ENCODE peak calls at places on chromosomes 1 and 21, in seven cellular contexts. One of them, this sample, is unnamed.

GRCh38 chr1:149937779-149938178 is 1.1 kb upstream of the MTMR11 start:
- DNase-seq in GM23338: no peak
- DNase-seq in HCT116: no peak
- DNase-seq in endothelial cell of umbilical vein: peak
- DNase-seq in HepG2: no peak
- DNase-seq in K562: no peak
- DNase-seq in GM12878: no peak
- DNase-seq in this sample: no peak

GRCh38 chr1:185719021-185719420 is 15.2 kb upstream of the HMCN1 start:
- DNase-seq in HCT116: peak
- DNase-seq in endothelial cell of umbilical vein: peak
- DNase-seq in HepG2: no peak
- DNase-seq in GM12878: no peak
- DNase-seq in K562: no peak
- DNase-seq in GM23338: peak
- DNase-seq in this sample: no peak

GRCh38 chr1:156148236-156148635 is 5.1 kb upstream of the SEMA4A start:
- DNase-seq in GM12878: peak
- DNase-seq in GM23338: no peak
- DNase-seq in HepG2: no peak
- DNase-seq in K562: no peak
- DNase-seq in endothelial cell of umbilical vein: peak
- DNase-seq in HCT116: no peak
- DNase-seq in this sample: no peak

GRCh38 chr1:97050501-97050900 is 328.9 kb downstream of the PTBP2 start:
- DNase-seq in K562: no peak
- DNase-seq in GM12878: no peak
- DNase-seq in HCT116: peak
- DNase-seq in GM23338: peak
- DNase-seq in HepG2: no peak
- DNase-seq in endothelial cell of umbilical vein: peak
- DNase-seq in this sample: peak

GRCh38 chr1:28241633-28242241 is 5.8 kb downstream of the ATP5IF1 start:
- DNase-seq in K562: no peak
- DNase-seq in endothelial cell of umbilical vein: no peak
- DNase-seq in GM23338: no peak
- DNase-seq in HCT116: no peak
- DNase-seq in HepG2: no peak
- DNase-seq in GM12878: no peak
- DNase-seq in this sample: no peak

GRCh38 chr1:174682419-174683008 is 234.8 kb downstream of the GPR52 start:
- DNase-seq in GM12878: no peak
- DNase-seq in HepG2: peak
- DNase-seq in HCT116: no peak
- DNase-seq in endothelial cell of umbilical vein: no peak
- DNase-seq in K562: no peak
- DNase-seq in GM23338: no peak
- DNase-seq in this sample: no peak

GRCh38 chr1:24379733-24380315 is 33.8 kb downstream of the STPG1 start:
- DNase-seq in HepG2: no peak
- DNase-seq in GM23338: no peak
- DNase-seq in endothelial cell of umbilical vein: no peak
- DNase-seq in HCT116: no peak
- DNase-seq in GM12878: no peak
- DNase-seq in K562: no peak
- DNase-seq in this sample: no peak

GRCh38 chr21:27047331-27048314 is 80.7 kb upstream of the ADAMTS5 start:
- DNase-seq in endothelial cell of umbilical vein: no peak
- DNase-seq in K562: no peak
- DNase-seq in HepG2: no peak
- DNase-seq in HCT116: no peak
- DNase-seq in GM12878: no peak
- DNase-seq in GM23338: no peak
- DNase-seq in this sample: peak

GRCh38 chr1:8303141-8303540 is 14.8 kb upstream of the SLC45A1 start:
- DNase-seq in HepG2: no peak
- DNase-seq in endothelial cell of umbilical vein: no peak
- DNase-seq in HCT116: no peak
- DNase-seq in GM12878: no peak
- DNase-seq in GM23338: no peak
- DNase-seq in K562: no peak
- DNase-seq in this sample: no peak

GRCh38 chr21:32136546-32136945 is 142.3 kb downstream of the MIS18A start:
- DNase-seq in endothelial cell of umbilical vein: no peak
- DNase-seq in K562: no peak
- DNase-seq in GM23338: no peak
- DNase-seq in GM12878: no peak
- DNase-seq in HepG2: no peak
- DNase-seq in HCT116: no peak
- DNase-seq in this sample: no peak

GRCh38 chr1:22875851-22876250 is 96.8 kb downstream of the LACTBL1 start:
- DNase-seq in GM12878: no peak
- DNase-seq in HepG2: no peak
- DNase-seq in endothelial cell of umbilical vein: no peak
- DNase-seq in GM23338: no peak
- DNase-seq in HCT116: no peak
- DNase-seq in K562: no peak
- DNase-seq in this sample: no peak

GRCh38 chr1:58391056-58391455 is 155.5 kb downstream of the OMA1 start:
- DNase-seq in HCT116: no peak
- DNase-seq in GM12878: no peak
- DNase-seq in K562: no peak
- DNase-seq in HepG2: no peak
- DNase-seq in endothelial cell of umbilical vein: no peak
- DNase-seq in GM23338: no peak
- DNase-seq in this sample: no peak

GRCh38 chr1:151371744-151372410 is 628 bp downstream of the SELENBP1 start:
- DNase-seq in GM12878: no peak
- DNase-seq in HepG2: no peak
- DNase-seq in GM23338: no peak
- DNase-seq in K562: no peak
- DNase-seq in HCT116: no peak
- DNase-seq in endothelial cell of umbilical vein: peak
- DNase-seq in this sample: no peak

GRCh38 chr21:36830041-36830440 is 131.1 kb downstream of the SIM2 start:
- DNase-seq in HepG2: no peak
- DNase-seq in GM12878: no peak
- DNase-seq in K562: no peak
- DNase-seq in GM23338: no peak
- DNase-seq in HCT116: no peak
- DNase-seq in endothelial cell of umbilical vein: no peak
- DNase-seq in this sample: no peak

GRCh38 chr1:2547210-2548067 is 8.7 kb upstream of the TNFRSF14 start:
- DNase-seq in GM23338: no peak
- DNase-seq in endothelial cell of umbilical vein: no peak
- DNase-seq in GM12878: no peak
- DNase-seq in HCT116: no peak
- DNase-seq in HepG2: no peak
- DNase-seq in K562: no peak
- DNase-seq in this sample: no peak

GRCh38 chr1:150165622-150166612 is 16.2 kb downstream of the PLEKHO1 start:
- DNase-seq in K562: peak
- DNase-seq in HepG2: peak
- DNase-seq in endothelial cell of umbilical vein: peak
- DNase-seq in GM23338: peak
- DNase-seq in GM12878: no peak
- DNase-seq in HCT116: peak
- DNase-seq in this sample: no peak

GRCh38 chr1:118118469-118118868 is 66.6 kb downstream of the SPAG17 start:
- DNase-seq in HepG2: peak
- DNase-seq in endothelial cell of umbilical vein: no peak
- DNase-seq in HCT116: no peak
- DNase-seq in K562: no peak
- DNase-seq in GM23338: no peak
- DNase-seq in GM12878: no peak
- DNase-seq in this sample: no peak

GRCh38 chr1:214843281-214843680 is 239.3 kb upstream of the KCNK2 start:
- DNase-seq in GM23338: no peak
- DNase-seq in endothelial cell of umbilical vein: no peak
- DNase-seq in HepG2: no peak
- DNase-seq in HCT116: no peak
- DNase-seq in GM12878: no peak
- DNase-seq in K562: no peak
- DNase-seq in this sample: no peak

GRCh38 chr1:203835476-203835875 is 25.9 kb upstream of the SNRPE start:
- DNase-seq in HepG2: no peak
- DNase-seq in HCT116: no peak
- DNase-seq in endothelial cell of umbilical vein: no peak
- DNase-seq in K562: no peak
- DNase-seq in GM12878: no peak
- DNase-seq in GM23338: no peak
- DNase-seq in this sample: no peak

GRCh38 chr1:197675475-197676324 is 99.6 kb downstream of the DENND1B start:
- DNase-seq in K562: peak
- DNase-seq in endothelial cell of umbilical vein: no peak
- DNase-seq in GM23338: peak
- DNase-seq in HCT116: no peak
- DNase-seq in HepG2: no peak
- DNase-seq in GM12878: no peak
- DNase-seq in this sample: peak

GRCh38 chr1:43271186-43272118 is 1.7 kb downstream of the TMEM125 start:
- DNase-seq in GM12878: no peak
- DNase-seq in HepG2: no peak
- DNase-seq in HCT116: no peak
- DNase-seq in GM23338: peak
- DNase-seq in endothelial cell of umbilical vein: no peak
- DNase-seq in K562: no peak
- DNase-seq in this sample: no peak

GRCh38 chr1:183461350-183461749 is 10.9 kb upstream of the SMG7 start:
- DNase-seq in GM12878: no peak
- DNase-seq in K562: peak
- DNase-seq in HCT116: no peak
- DNase-seq in GM23338: peak
- DNase-seq in HepG2: no peak
- DNase-seq in endothelial cell of umbilical vein: no peak
- DNase-seq in this sample: no peak

DNA sequence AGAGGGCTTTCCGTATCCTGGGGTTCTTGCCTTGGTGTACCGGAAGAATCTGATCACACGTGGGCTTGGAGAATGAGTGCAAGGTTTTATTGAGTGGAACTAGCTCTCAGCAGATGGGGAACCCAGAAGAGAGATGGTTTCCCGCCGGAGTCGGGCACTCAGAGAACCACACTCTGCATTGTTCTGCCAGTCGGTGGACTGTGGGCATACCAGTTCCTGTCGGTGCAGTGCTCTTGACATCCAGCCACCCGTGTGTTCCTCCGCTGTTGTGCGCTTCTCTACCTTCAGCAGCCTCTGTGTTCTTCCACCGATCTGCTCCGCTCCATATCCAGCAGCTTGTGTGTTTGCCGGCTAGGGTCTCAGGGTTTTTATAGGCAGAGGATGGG is 10.8 kb upstream of the PPIE start:
- DNase-seq in GM12878: no peak
- DNase-seq in endothelial cell of umbilical vein: no peak
- DNase-seq in HepG2: no peak
- DNase-seq in K562: no peak
- DNase-seq in HCT116: no peak
- DNase-seq in GM23338: no peak
- DNase-seq in this sample: no peak
- TF ChIP-seq POLR2AphosphoS5 in GM12878: no peak
- TF ChIP-seq POLR2AphosphoS5 in endothelial cell of umbilical vein: no peak
- TF ChIP-seq POLR2AphosphoS5 in HepG2: no peak
- TF ChIP-seq POLR2AphosphoS5 in K562: no peak
- TF ChIP-seq POLR2AphosphoS5 in HCT116: no peak
- TF ChIP-seq POLR2AphosphoS5 in GM23338: no peak
- TF ChIP-seq POLR2AphosphoS5 in this sample: no peak

GRCh38 chr21:45975017-45975595 is 6.5 kb upstream of the COL6A1 start:
- DNase-seq in HCT116: peak
- DNase-seq in GM12878: no peak
- DNase-seq in K562: no peak
- DNase-seq in endothelial cell of umbilical vein: no peak
- DNase-seq in HepG2: no peak
- DNase-seq in GM23338: peak
- DNase-seq in this sample: no peak
- TF ChIP-seq EZH2 in HCT116: no peak
- TF ChIP-seq EZH2 in GM12878: no peak
- TF ChIP-seq EZH2 in K562: no peak
- TF ChIP-seq EZH2 in endothelial cell of umbilical vein: no peak
- TF ChIP-seq EZH2 in HepG2: no peak
- TF ChIP-seq EZH2 in GM23338: no peak
- TF ChIP-seq EZH2 in this sample: no peak

GRCh38 chr1:31241321-31241720 is 1.6 kb upstream of the NKAIN1 start:
- DNase-seq in HepG2: no peak
- DNase-seq in K562: no peak
- DNase-seq in GM12878: no peak
- DNase-seq in HCT116: no peak
- DNase-seq in endothelial cell of umbilical vein: no peak
- DNase-seq in GM23338: no peak
- DNase-seq in this sample: no peak

GRCh38 chr1:31234870-31235269 is 4.8 kb downstream of the NKAIN1 start:
- DNase-seq in endothelial cell of umbilical vein: no peak
- DNase-seq in K562: no peak
- DNase-seq in GM12878: no peak
- DNase-seq in HepG2: no peak
- DNase-seq in GM23338: no peak
- DNase-seq in HCT116: no peak
- DNase-seq in this sample: no peak

GRCh38 chr1:31239653-31240241 is at the start of gene NKAIN1:
- DNase-seq in GM12878: no peak
- DNase-seq in HepG2: no peak
- DNase-seq in HCT116: no peak
- DNase-seq in K562: peak
- DNase-seq in GM23338: peak
- DNase-seq in endothelial cell of umbilical vein: no peak
- DNase-seq in this sample: no peak

GRCh38 chr1:31238612-31238985 is 1.1 kb downstream of the NKAIN1 start:
- DNase-seq in GM23338: no peak
- DNase-seq in GM12878: no peak
- DNase-seq in K562: no peak
- DNase-seq in endothelial cell of umbilical vein: no peak
- DNase-seq in HepG2: no peak
- DNase-seq in HCT116: no peak
- DNase-seq in this sample: no peak

DNA sequence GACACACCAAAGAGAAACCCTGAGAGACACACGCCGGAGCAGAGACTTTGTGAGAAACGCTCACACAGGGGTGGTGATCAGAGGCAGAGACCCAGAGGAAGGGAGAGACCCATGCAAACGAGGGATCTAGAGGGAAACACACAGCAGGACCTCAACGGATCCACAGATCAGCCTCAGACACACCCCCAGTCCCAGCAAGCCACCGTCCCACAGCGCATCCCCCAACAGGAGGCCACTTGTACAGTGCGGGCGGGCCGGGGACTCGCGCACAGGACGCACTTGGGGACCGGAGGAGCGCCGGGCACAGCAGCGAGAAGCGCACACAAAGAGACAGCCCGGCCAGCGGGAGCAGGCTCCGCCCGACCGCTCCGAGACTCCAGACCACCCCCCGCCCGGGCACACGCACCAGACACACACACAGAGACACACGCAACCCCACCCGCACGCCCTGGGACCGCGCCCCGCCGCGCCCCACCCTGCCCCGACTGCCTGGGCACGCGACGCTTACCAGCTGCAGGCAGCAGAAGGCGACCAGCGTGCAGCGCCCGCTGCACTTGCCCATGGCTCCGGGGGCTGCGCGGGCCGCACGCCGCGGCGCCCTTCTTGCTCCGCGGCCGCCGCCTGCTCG is 587 bp downstream of the NKAIN1 start:
- DNase-seq in endothelial cell of umbilical vein: peak
- DNase-seq in GM23338: peak
- DNase-seq in K562: no peak
- DNase-seq in HepG2: no peak
- DNase-seq in HCT116: no peak
- DNase-seq in GM12878: no peak
- DNase-seq in this sample: no peak
- TF ChIP-seq POLR2AphosphoS5 in endothelial cell of umbilical vein: no peak
- TF ChIP-seq POLR2AphosphoS5 in GM23338: peak
- TF ChIP-seq POLR2AphosphoS5 in K562: no peak
- TF ChIP-seq POLR2AphosphoS5 in HepG2: no peak
- TF ChIP-seq POLR2AphosphoS5 in HCT116: no peak
- TF ChIP-seq POLR2AphosphoS5 in GM12878: no peak
- TF ChIP-seq POLR2AphosphoS5 in this sample: no peak

GRCh38 chr1:109397451-109398342 is at the start of gene SORT1:
- DNase-seq in K562: peak
- DNase-seq in GM12878: no peak
- DNase-seq in HCT116: peak
- DNase-seq in endothelial cell of umbilical vein: peak
- DNase-seq in HepG2: peak
- DNase-seq in GM23338: peak
- DNase-seq in this sample: peak
- TF ChIP-seq EZH2 in K562: no peak
- TF ChIP-seq EZH2 in GM12878: no peak
- TF ChIP-seq EZH2 in HCT116: no peak
- TF ChIP-seq EZH2 in endothelial cell of umbilical vein: peak
- TF ChIP-seq EZH2 in HepG2: no peak
- TF ChIP-seq EZH2 in GM23338: no peak
- TF ChIP-seq EZH2 in this sample: no peak